ENCODE peak calls at places on chromosomes 16 and 17, in nine cellular contexts. T, L, W, D, B, M, U, X and V are unnamed samples. For H3K4me1, the result is how much of the 10 kb centered on the place peaks cover.

GRCh38 chr17:45234641-45235040 is 13.0 kb downstream of the FMNL1 start:
- DNase-seq in T (no peak), L (no peak), W (peak), D (no peak), B (peak), M (peak), U (no peak), X (peak), V (no peak)

GRCh38 chr16:50453446-50453845 is 84.7 kb upstream of the BRD7 start:
- DNase-seq in T (no peak), L (no peak), W (no peak), D (no peak), B (no peak), M (no peak), U (no peak), X (no peak), V (no peak)

GRCh38 chr17:46991618-46992017 is 12.6 kb upstream of the RPRML start:
- DNase-seq in T (no peak), L (no peak), W (no peak), D (no peak), B (no peak), M (no peak), U (no peak), X (no peak), V (no peak)

GRCh38 chr16:14486520-14487303 is 143.3 kb downstream of the PARN start:
- DNase-seq in T (peak), L (peak), W (peak), D (peak), B (peak), M (peak), U (peak), X (no peak), V (no peak)

GRCh38 chr16:24035127-24035842 is 199.5 kb downstream of the PRKCB start:
- DNase-seq in T (no peak), L (peak), W (no peak), D (no peak), B (peak), M (no peak), U (no peak), X (peak), V (no peak)

GRCh38 chr17:45144199-45145034 is 3.9 kb upstream of the HEXIM1 start:
- DNase-seq in T (peak), L (peak), W (peak), D (peak), B (peak), M (no peak), U (peak), X (peak), V (peak)

GRCh38 chr17:42409467-42410351 is 13.3 kb downstream of the CAVIN1 start:
- DNase-seq in T (no peak), L (peak), W (peak), D (peak), B (no peak), M (no peak), U (peak), X (no peak), V (peak)

GRCh38 chr16:50696575-50697420 is 3.4 kb downstream of the NOD2 start:
- DNase-seq in T (peak), L (peak), W (peak), D (peak), B (no peak), M (peak), U (peak), X (peak), V (peak)

GRCh38 chr16:56424791-56425438 is 430 bp downstream of the AMFR start:
- DNase-seq in T (peak), L (peak), W (peak), D (peak), B (no peak), M (no peak), U (peak), X (peak), V (peak)

GRCh38 chr16:60645541-60645940 is 1390.7 kb downstream of the CDH8 start:
- DNase-seq in T (no peak), L (no peak), W (no peak), D (no peak), B (no peak), M (no peak), U (no peak), X (no peak), V (no peak)

GRCh38 chr17:81635431-81635830 is 1.5 kb downstream of the NPLOC4 start:
- DNase-seq in T (no peak), L (peak), W (no peak), D (no peak), B (no peak), M (peak), U (no peak), X (no peak), V (no peak)

GRCh38 chr16:5309946-5310611 is 212.5 kb upstream of the EEF2KMT start:
- DNase-seq in T (no peak), L (peak), W (no peak), D (no peak), B (no peak), M (no peak), U (no peak), X (no peak), V (no peak)

GRCh38 chr16:73020409-73020884 is 27.5 kb downstream of the ZFHX3 start:
- DNase-seq in T (peak), L (peak), W (peak), D (peak), B (no peak), M (peak), U (peak), X (no peak), V (peak)

GRCh38 chr17:83056583-83057396 is 22.6 kb upstream of the METRNL start:
- DNase-seq in T (peak), L (no peak), W (peak), D (no peak), B (peak), M (peak), U (no peak), X (peak), V (peak)

GRCh38 chr17:42814633-42815399 is 9.3 kb downstream of the BECN1 start:
- DNase-seq in T (no peak), L (no peak), W (no peak), D (no peak), B (no peak), M (no peak), U (no peak), X (no peak), V (no peak)

GRCh38 chr16:12094537-12095265 is 118.2 kb downstream of the SNX29 start:
- DNase-seq in T (no peak), L (no peak), W (no peak), D (no peak), B (no peak), M (no peak), U (no peak), X (peak), V (peak)

GRCh38 chr17:488993-489757 is 136.6 kb upstream of the RPH3AL start:
- DNase-seq in T (no peak), L (no peak), W (peak), D (peak), B (peak), M (no peak), U (no peak), X (no peak), V (peak)

GRCh38 chr17:63600569-63601438 is at the start of gene TACO1:
- DNase-seq in T (peak), L (peak), W (peak), D (peak), B (peak), M (peak), U (peak), X (peak), V (peak)

GRCh38 chr17:76909971-76910760 is 42.0 kb downstream of the MGAT5B start:
- DNase-seq in T (peak), L (peak), W (peak), D (peak), B (peak), M (peak), U (peak), X (no peak), V (peak)

GRCh38 chr17:18031955-18032354 is 7.0 kb downstream of the ATPAF2 start:
- DNase-seq in T (no peak), L (no peak), W (no peak), D (no peak), B (no peak), M (peak), U (no peak), X (no peak), V (no peak)

GRCh38 chr16:24309222-24309905 is 53.2 kb downstream of the CACNG3 start:
- DNase-seq in T (peak), L (no peak), W (no peak), D (no peak), B (peak), M (peak), U (no peak), X (no peak), V (no peak)

GRCh38 chr17:17363638-17364337 is 60.6 kb downstream of the NT5M start:
- DNase-seq in T (no peak), L (peak), W (peak), D (no peak), B (peak), M (no peak), U (no peak), X (peak), V (peak)

GRCh38 chr17:35907266-35907637 is 23.3 kb downstream of the RDM1 start:
- DNase-seq in T (no peak), L (no peak), W (no peak), D (no peak), B (no peak), M (no peak), U (no peak), X (no peak), V (no peak)

GRCh38 chr17:5381542-5381941 is 37.9 kb downstream of the NUP88 start:
- DNase-seq in T (no peak), L (no peak), W (no peak), D (no peak), B (no peak), M (peak), U (no peak), X (no peak), V (no peak)

GRCh38 chr17:8153957-8154607 is 1.9 kb upstream of the PER1 start:
- DNase-seq in T (peak), L (peak), W (peak), D (peak), B (peak), M (peak), U (peak), X (peak), V (peak)

GRCh38 chr17:57868007-57868774 is 18.3 kb upstream of the MRPS23 start:
- DNase-seq in T (peak), L (peak), W (peak), D (peak), B (peak), M (peak), U (peak), X (peak), V (no peak)

GRCh38 chr16:49348408-49349176 is 25.0 kb upstream of the C16orf78 start:
- DNase-seq in T (no peak), L (no peak), W (peak), D (no peak), B (no peak), M (no peak), U (no peak), X (no peak), V (no peak)

GRCh38 chr17:15398291-15398690 is 56.9 kb upstream of the TEKT3 start:
- DNase-seq in T (no peak), L (no peak), W (peak), D (no peak), B (no peak), M (peak), U (no peak), X (no peak), V (no peak)

GRCh38 chr16:66481943-66482390 is 54.9 kb downstream of the BEAN1 start:
- DNase-seq in T (no peak), L (no peak), W (peak), D (no peak), B (no peak), M (no peak), U (no peak), X (no peak), V (no peak)

GRCh38 chr17:75518201-75518600 is 1.9 kb downstream of the TSEN54 start:
- DNase-seq in T (no peak), L (peak), W (no peak), D (no peak), B (no peak), M (no peak), U (no peak), X (no peak), V (no peak)

GRCh38 chr16:6105115-6105514 is 1007.5 kb upstream of the EEF2KMT start:
- DNase-seq in T (no peak), L (no peak), W (no peak), D (no peak), B (no peak), M (no peak), U (no peak), X (no peak), V (no peak)

GRCh38 chr16:29974291-29975133 is 844 bp downstream of the TAOK2 start:
- DNase-seq in T (no peak), L (peak), W (peak), D (peak), B (peak), M (peak), U (no peak), X (peak), V (peak)

GRCh38 chr16:15759070-15759469 is 97.8 kb downstream of the MYH11 start:
- DNase-seq in T (no peak), L (no peak), W (no peak), D (no peak), B (no peak), M (no peak), U (no peak), X (no peak), V (no peak)
- H3K4me1 ChIP-seq in T (under half), L (under half), W (under half), D (under half), B (under half), M (under half), U (under half), X (under half), V (under half)

DNA sequence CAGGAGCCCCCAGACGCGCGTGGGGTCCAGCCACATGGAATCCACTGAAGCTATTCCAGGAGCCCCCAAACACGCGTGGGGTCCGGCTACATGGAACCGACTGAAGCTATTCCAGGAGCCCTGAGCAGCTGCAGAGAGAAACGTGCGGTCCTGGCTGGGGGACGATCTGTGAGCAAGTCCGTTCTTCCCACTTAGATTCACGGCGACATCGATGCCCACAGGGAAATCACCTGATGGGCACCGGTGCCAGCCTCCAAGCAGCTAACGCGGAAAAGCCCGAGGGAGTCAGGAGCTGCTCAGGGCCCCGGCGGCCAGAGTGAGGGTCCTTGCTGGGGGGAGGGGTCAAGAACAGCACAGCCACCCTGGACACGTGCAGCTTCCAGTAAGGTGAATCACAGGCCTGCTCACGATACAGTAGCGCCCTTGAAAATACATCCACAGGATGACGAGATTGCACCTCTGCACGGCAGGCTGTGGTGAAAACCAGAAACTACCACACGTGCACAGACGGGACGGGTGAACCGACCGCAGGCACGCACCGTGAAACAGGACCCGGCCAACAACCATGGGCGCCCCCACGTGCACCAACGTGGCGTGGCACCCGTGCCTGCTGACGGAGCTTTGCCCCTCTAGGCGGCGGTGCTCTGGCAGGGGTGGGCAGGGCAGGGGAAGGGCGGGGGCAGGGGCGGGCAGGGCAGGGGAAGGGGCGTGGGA is 77.7 kb upstream of the GNG13 start:
- DNase-seq in T (no peak), L (peak), W (peak), D (peak), B (peak), M (no peak), U (peak), X (no peak), V (no peak)
- TF ChIP-seq CTCF in T (no peak), L (no peak), W (peak), D (no peak), B (peak), M (no peak), U (no peak), X (no peak), V (no peak)

DNA sequence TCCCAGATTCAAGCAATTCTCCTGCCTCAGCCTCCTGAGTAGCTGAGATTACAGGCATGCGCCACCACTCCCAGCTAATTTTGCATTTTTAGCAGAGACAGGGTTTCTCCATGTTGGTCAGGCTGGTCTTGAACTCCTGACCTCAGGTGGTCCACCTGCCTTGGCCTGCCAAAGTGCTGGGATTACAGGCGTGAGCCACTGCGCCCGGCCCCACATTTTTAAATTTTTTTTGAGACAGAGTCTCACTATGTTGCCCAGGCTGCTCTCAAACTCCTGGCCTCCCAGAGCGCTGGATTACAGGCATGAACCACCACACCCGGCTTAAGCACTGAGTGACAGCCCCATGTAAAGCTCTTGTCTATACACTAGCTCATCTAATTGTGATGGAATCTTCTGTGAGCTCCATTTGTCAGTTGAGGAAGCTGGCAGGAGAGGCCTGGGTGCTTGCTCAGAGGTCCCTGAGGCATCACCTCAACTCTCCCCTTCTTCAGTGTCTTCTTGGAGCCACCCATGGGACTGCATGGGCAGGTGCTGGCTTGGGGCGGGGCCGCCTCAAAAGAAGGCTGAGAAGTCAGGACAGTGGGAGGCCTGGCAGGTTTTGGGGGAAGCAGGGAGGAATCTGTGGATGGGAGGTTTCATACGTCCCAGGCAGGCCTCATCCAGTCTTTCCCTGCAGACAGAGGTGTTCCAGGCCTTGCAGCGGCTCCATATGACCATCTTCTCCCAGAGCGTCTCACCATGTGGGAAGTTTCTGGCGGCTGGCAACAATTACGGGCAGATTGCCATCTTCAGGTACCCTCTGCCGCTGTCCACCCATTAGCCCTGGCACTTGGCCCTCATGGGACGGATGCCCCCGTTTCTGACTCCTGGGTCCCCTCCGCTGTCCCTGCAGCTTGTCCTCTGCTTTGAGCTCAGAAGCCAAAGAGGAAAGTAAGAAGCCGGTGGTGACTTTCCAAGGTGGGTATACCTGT is 1.5 kb downstream of the THOC6 start:
- DNase-seq in T (peak), L (no peak), W (peak), D (no peak), B (no peak), M (no peak), U (no peak), X (peak), V (no peak)
- H3K4me1 ChIP-seq in T (under half), L (half or more), W (under half), D (under half), B (under half), M (under half), U (half or more), X (half or more), V (under half)

GRCh38 chr17:62090868-62091267 is 25.8 kb upstream of the MED13 start:
- DNase-seq in T (no peak), L (no peak), W (no peak), D (no peak), B (no peak), M (no peak), U (no peak), X (no peak), V (no peak)

GRCh38 chr17:62083651-62084050 is 18.6 kb upstream of the MED13 start:
- DNase-seq in T (no peak), L (no peak), W (peak), D (no peak), B (no peak), M (no peak), U (no peak), X (no peak), V (no peak)

GRCh38 chr17:62090021-62090824 is 25.1 kb upstream of the MED13 start:
- DNase-seq in T (no peak), L (no peak), W (no peak), D (no peak), B (no peak), M (no peak), U (no peak), X (no peak), V (no peak)

GRCh38 chr17:62089296-62089695 is 24.2 kb upstream of the MED13 start:
- DNase-seq in T (no peak), L (no peak), W (no peak), D (no peak), B (no peak), M (no peak), U (no peak), X (no peak), V (no peak)

GRCh38 chr17:62085511-62086408 is 20.7 kb upstream of the MED13 start:
- DNase-seq in T (no peak), L (no peak), W (no peak), D (no peak), B (no peak), M (no peak), U (no peak), X (no peak), V (no peak)
- TF ChIP-seq CTCF in T (no peak), L (no peak), W (no peak), D (no peak), B (no peak), M (no peak), U (no peak), X (no peak), V (no peak)

GRCh38 chr17:49436174-49436573 is 21.5 kb upstream of the PHB1 start:
- DNase-seq in T (no peak), L (no peak), W (no peak), D (no peak), B (no peak), M (no peak), U (no peak), X (no peak), V (no peak)
- H3K4me1 ChIP-seq in T (under half), L (under half), W (under half), D (under half), B (under half), M (under half), U (under half), X (under half), V (under half)

DNA sequence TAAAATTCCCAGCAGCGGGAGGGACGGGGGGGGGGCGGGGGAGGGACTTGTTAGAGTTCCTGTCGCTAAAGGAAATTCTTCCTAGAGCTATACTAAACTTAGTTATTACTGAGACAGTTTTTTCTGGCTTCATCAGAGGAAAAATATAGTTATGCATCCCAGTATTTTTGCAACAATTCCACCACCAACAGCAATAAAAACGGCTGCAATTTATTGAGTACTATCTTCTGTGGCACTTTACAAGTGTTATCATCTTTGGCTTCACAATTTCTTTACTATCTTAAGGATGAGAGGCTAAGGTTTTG is 6.9 kb upstream of the DHRS7B start:
- DNase-seq in T (no peak), L (no peak), W (no peak), D (no peak), B (no peak), M (no peak), U (no peak), X (no peak), V (no peak)
- TF ChIP-seq CTCF in T (no peak), L (no peak), W (no peak), D (no peak), B (no peak), M (no peak), U (no peak), X (no peak), V (no peak)

DNA sequence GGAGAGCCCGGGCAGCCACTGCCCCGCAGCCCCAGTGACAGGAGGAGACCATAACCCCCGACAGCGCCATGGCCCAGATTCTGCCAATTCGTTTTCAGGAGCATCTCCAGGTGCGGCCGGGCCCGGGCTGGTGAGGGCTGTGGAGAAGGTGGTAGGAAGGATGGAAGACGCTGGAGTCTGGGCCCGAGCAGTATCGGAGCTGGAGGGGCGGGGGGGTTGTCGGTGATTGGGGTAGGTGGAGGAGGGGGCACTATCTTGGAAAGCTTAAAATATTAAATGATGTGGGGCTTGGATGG is 317 bp downstream of the CLTC start:
- DNase-seq in T (no peak), L (no peak), W (no peak), D (no peak), B (no peak), M (no peak), U (no peak), X (no peak), V (no peak)
- H3K4me1 ChIP-seq in T (under half), L (under half), W (under half), D (under half), B (under half), M (under half), U (half or more), X (half or more), V (under half)